ENCODE peak calls at places on chromosome 19, in five cellular contexts. Q is BE2C, W is fibroblast of lung, U is colonic mucosa, B is cardiac fibroblast. M is an unnamed sample.

GRCh38 chr19:34230833-34231232 is 23.5 kb upstream of the GARRE1 start:
- DNase-seq in W (no peak), U (no peak), B (no peak), Q (no peak), M (no peak)

GRCh38 chr19:39704181-39705044 is at the start of gene LGALS14:
- DNase-seq in Q (no peak), W (no peak), B (no peak), U (no peak), M (no peak)

GRCh38 chr19:55353356-55353802 is 1.1 kb downstream of the COX6B2 start:
- DNase-seq in B (no peak), U (no peak), Q (no peak), W (no peak), M (no peak)

GRCh38 chr19:46904114-46905060 is 43.6 kb downstream of the ARHGAP35 start:
- DNase-seq in B (peak), Q (no peak), U (no peak), W (peak), M (no peak)

GRCh38 chr19:50377051-50377441 is 789 bp downstream of the NR1H2 start:
- DNase-seq in U (peak), B (peak), W (no peak), Q (no peak), M (no peak)

GRCh38 chr19:5369962-5370367 is 29.4 kb upstream of the PTPRS start:
- DNase-seq in B (peak), W (peak), Q (peak), U (peak), M (no peak)

GRCh38 chr19:49328741-49329140 is 3.8 kb upstream of the SLC6A16 start:
- DNase-seq in B (no peak), U (no peak), Q (no peak), W (no peak), M (no peak)

GRCh38 chr19:49758292-49758691 is 4.8 kb downstream of the TSKS start:
- DNase-seq in U (no peak), W (peak), B (peak), Q (no peak), M (peak)

GRCh38 chr19:681029-681626 is 4.9 kb downstream of the FSTL3 start:
- DNase-seq in Q (peak), B (no peak), U (no peak), W (no peak), M (no peak)

GRCh38 chr19:35124098-35125060 is 8.8 kb downstream of the FXYD3 start:
- DNase-seq in W (peak), B (peak), Q (peak), U (peak), M (peak)

GRCh38 chr19:4457654-4458406 is at the start of gene UBXN6:
- DNase-seq in Q (peak), B (peak), W (peak), U (peak), M (peak)

GRCh38 chr19:48624067-48624594 is 4.8 kb downstream of the SPHK2 start:
- DNase-seq in U (peak), Q (peak), B (peak), W (peak), M (peak)

GRCh38 chr19:48372904-48373303 is 8.7 kb downstream of the SYNGR4 start:
- DNase-seq in U (peak), W (peak), B (no peak), Q (peak), M (no peak)

GRCh38 chr19:13012690-13013608 is 17.7 kb downstream of the NFIX start:
- DNase-seq in Q (no peak), U (peak), B (peak), W (peak), M (no peak)

GRCh38 chr19:1069009-1069779 is 2.2 kb downstream of the ARHGAP45 start:
- DNase-seq in Q (no peak), W (no peak), U (peak), B (no peak), M (no peak)

GRCh38 chr19:45103200-45103624 is 10.2 kb downstream of the PPP1R37 start:
- DNase-seq in B (no peak), U (no peak), Q (peak), W (no peak), M (no peak)

GRCh38 chr19:48113190-48113917 is 2.7 kb upstream of the PLA2G4C start:
- DNase-seq in B (peak), U (no peak), W (no peak), Q (no peak), M (no peak)

GRCh38 chr19:823565-824121 is 1.9 kb upstream of the PLPPR3 start:
- DNase-seq in Q (no peak), W (no peak), U (no peak), B (no peak), M (no peak)

GRCh38 chr19:2167896-2168618 is 4.3 kb downstream of the DOT1L start:
- DNase-seq in B (peak), W (peak), U (peak), Q (no peak), M (no peak)

GRCh38 chr19:30076101-30076551 is 134.1 kb downstream of the URI1 start:
- DNase-seq in W (no peak), Q (no peak), B (no peak), U (no peak), M (no peak)

GRCh38 chr19:30076751-30077670 is 135.0 kb downstream of the URI1 start:
- DNase-seq in U (no peak), B (no peak), Q (no peak), W (no peak), M (no peak)

GRCh38 chr19:30079200-30079599 is 137.2 kb downstream of the URI1 start:
- DNase-seq in Q (no peak), W (no peak), U (no peak), B (no peak), M (no peak)

GRCh38 chr19:30078381-30078910 is 136.4 kb downstream of the URI1 start:
- DNase-seq in B (no peak), W (no peak), U (no peak), Q (no peak), M (no peak)

GRCh38 chr19:30077851-30078355 is 135.9 kb downstream of the URI1 start:
- DNase-seq in Q (no peak), W (no peak), B (no peak), U (no peak), M (no peak)
- H3K4me3 ChIP-seq in Q (no peak), W (no peak), B (no peak), U (no peak), M (no peak)

DNA sequence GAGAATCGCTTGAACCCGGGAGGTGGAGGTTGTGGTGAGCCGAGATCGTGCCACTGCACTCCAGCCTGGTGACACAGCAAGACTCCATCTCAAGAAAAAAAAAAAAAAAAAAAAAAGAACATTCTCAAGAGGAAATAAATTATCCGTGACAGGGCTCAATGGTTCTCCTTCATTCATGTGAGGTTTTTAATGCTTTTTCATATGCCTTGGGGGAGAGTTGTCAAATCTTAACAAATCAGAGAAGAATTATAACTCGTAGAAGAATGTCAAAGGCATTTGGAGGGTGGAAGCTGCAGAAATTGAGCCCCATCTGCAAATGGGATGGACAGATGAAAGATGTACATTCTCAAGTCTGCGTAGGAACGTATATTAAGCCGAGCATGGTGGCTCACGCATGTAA is 34.8 kb upstream of the HOMER3 start:
- DNase-seq in Q (no peak), B (no peak), U (no peak), W (no peak), M (no peak)
- H3K4me3 ChIP-seq in Q (no peak), B (no peak), U (no peak), W (no peak), M (no peak)

GRCh38 chr19:43983912-43984686 is at the start of gene ZNF155:
- DNase-seq in W (peak), B (peak), Q (peak), U (peak), M (peak)

GRCh38 chr19:43984687-43985000 is 656 bp downstream of the ZNF155 start:
- DNase-seq in W (no peak), U (peak), B (no peak), Q (no peak), M (no peak)

DNA sequence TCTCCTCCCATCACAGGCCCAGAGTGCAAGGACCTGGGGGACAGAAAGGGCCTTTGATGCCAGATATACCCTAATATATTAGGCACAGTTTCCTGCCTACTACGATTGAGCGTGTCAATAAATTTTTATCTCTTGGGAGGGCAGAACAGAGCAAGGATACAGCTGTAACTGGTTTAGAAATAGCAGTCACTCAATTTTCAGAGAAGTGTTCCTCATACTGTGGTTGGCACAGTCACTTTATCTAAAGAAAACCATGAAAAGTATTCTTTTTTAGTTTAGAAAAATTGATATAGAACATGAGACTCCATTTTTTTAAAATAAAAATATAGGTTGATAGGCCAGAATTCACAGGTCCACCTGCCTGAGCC is 460 bp upstream of the ZNF155 start:
- DNase-seq in B (no peak), U (no peak), W (no peak), Q (no peak), M (no peak)
- H3K4me3 ChIP-seq in B (peak), U (peak), W (peak), Q (peak), M (peak)

GRCh38 chr19:8363803-8364771 is at the start of gene ANGPTL4:
- DNase-seq in U (peak), W (peak), B (peak), Q (peak), M (peak)
- H3K4me3 ChIP-seq in U (peak), W (peak), B (peak), Q (peak), M (peak)

GRCh38 chr19:32858559-32858958 is 11.0 kb downstream of the SLC7A9 start:
- DNase-seq in B (no peak), W (no peak), Q (no peak), U (no peak), M (no peak)
- H3K4me3 ChIP-seq in B (no peak), W (no peak), Q (no peak), U (no peak), M (no peak)

M was measured in skeletal muscle cell.